ENCODE peak calls at places on chromosome 11, in nine cellular contexts. X is HCT116, N is esophagus squamous epithelium, R is IMR-90, V is stomach, I is tibial nerve, F is spleen, E is uterus, L is K562. C is an unnamed sample.
A peak's percentile ranks its signal among the peaks of the same experiment; 100 is the strongest.

GRCh38 chr11:75437966-75438659 is 5.1 kb upstream of the KLHL35 start:
- DNase-seq in N (no peak), X (no peak), R (no peak), L (no peak), E (no peak), I (no peak), F (no peak), V (no peak), C (no peak)

GRCh38 chr11:124841765-124842700 is 23.2 kb upstream of the ROBO3 start:
- DNase-seq in X (no peak), L (no peak), F (no peak), N (no peak), E (no peak), R (no peak), V (no peak), I (no peak), C (no peak)

GRCh38 chr11:5229388-5229787 is 2.5 kb upstream of the HBB start:
- DNase-seq in F (no peak), I (no peak), R (no peak), X (no peak), E (no peak), V (no peak), L (no peak), N (no peak), C (no peak)

GRCh38 chr11:118610773-118611432 is 3.5 kb downstream of the PHLDB1 start:
- DNase-seq in R (peak; percentile 66), E (peak; percentile 85), N (no peak), F (peak; percentile 95), I (peak; percentile 86), V (peak; percentile 90), X (no peak), L (peak; percentile 78), C (peak; percentile 89)

GRCh38 chr11:102396708-102397563 is 49.9 kb downstream of the BIRC2 start:
- DNase-seq in L (no peak), N (no peak), V (no peak), X (no peak), F (no peak), R (peak; percentile 24), I (no peak), E (no peak), C (no peak)

GRCh38 chr11:88508558-88508807 is 170.9 kb upstream of the CTSC start:
- DNase-seq in I (no peak), N (no peak), F (peak; percentile 51), V (no peak), L (no peak), E (no peak), R (no peak), X (no peak), C (no peak)

GRCh38 chr11:12377824-12378593 is 638 bp downstream of the PARVA start:
- DNase-seq in F (no peak), L (peak; percentile 24), R (peak; percentile 71), X (peak; percentile 75), I (peak; percentile 52), V (peak; percentile 73), N (no peak), E (peak; percentile 76), C (peak; percentile 76)

GRCh38 chr11:27718346-27718852 is 18.1 kb upstream of the BDNF start:
- DNase-seq in V (no peak), R (peak; percentile 95), E (no peak), X (peak; percentile 73), F (no peak), I (no peak), N (no peak), L (no peak), C (peak; percentile 19)

GRCh38 chr11:9405721-9406120 is 21.3 kb downstream of the IPO7 start:
- DNase-seq in E (no peak), I (no peak), X (no peak), F (no peak), L (no peak), V (no peak), N (no peak), R (peak; percentile 35), C (no peak)

GRCh38 chr11:125072210-125072960 is 9.3 kb downstream of the SLC37A2 start:
- DNase-seq in E (no peak), V (no peak), L (no peak), R (no peak), I (peak; percentile 24), X (no peak), N (no peak), F (peak; percentile 84), C (no peak)

GRCh38 chr11:21640491-21640890 is 552.4 kb upstream of the ANO5 start:
- DNase-seq in I (no peak), X (no peak), R (no peak), N (no peak), V (no peak), L (no peak), F (no peak), E (no peak), C (no peak)

GRCh38 chr11:21634491-21634890 is 558.4 kb upstream of the ANO5 start:
- DNase-seq in X (no peak), I (no peak), R (no peak), V (no peak), E (no peak), N (no peak), L (no peak), F (no peak), C (no peak)

GRCh38 chr11:21641839-21642238 is 551.0 kb upstream of the ANO5 start:
- DNase-seq in I (no peak), F (no peak), V (no peak), N (no peak), L (no peak), E (no peak), X (no peak), R (no peak), C (no peak)

GRCh38 chr11:21635359-21635758 is 557.5 kb upstream of the ANO5 start:
- DNase-seq in E (no peak), F (no peak), L (no peak), N (no peak), I (no peak), R (no peak), V (no peak), X (no peak), C (no peak)

DNA sequence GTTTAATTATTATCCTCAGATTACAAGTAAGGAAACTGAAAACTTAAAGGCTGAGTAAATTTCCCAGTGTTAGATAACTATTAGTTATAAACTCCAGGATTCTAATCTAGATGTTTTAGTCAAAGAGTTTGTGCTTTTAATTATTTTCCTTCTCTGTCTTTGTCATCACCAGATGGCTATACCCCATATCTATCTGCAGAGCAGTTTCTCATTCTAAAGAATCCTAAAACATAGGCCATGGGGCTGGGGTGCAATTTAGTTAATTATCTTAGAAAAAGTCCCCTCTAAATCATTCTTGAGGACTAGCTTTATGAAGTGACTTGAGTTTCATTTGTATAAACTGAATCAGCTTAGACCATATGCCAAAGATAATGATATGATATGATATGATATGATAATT is 556.3 kb upstream of the ANO5 start:
- DNase-seq in V (no peak), R (no peak), N (no peak), I (no peak), E (no peak), F (no peak), L (no peak), X (no peak), C (no peak)
- H3K4me1 ChIP-seq in V (no peaks in the 10 kb centered on the region), R (no peaks in the 10 kb centered on the region), N (no peaks in the 10 kb centered on the region), I (no peaks in the 10 kb centered on the region), E (no peaks in the 10 kb centered on the region), F (no peaks in the 10 kb centered on the region), L (no peaks in the 10 kb centered on the region), X (no peaks in the 10 kb centered on the region), C (no peaks in the 10 kb centered on the region)

DNA sequence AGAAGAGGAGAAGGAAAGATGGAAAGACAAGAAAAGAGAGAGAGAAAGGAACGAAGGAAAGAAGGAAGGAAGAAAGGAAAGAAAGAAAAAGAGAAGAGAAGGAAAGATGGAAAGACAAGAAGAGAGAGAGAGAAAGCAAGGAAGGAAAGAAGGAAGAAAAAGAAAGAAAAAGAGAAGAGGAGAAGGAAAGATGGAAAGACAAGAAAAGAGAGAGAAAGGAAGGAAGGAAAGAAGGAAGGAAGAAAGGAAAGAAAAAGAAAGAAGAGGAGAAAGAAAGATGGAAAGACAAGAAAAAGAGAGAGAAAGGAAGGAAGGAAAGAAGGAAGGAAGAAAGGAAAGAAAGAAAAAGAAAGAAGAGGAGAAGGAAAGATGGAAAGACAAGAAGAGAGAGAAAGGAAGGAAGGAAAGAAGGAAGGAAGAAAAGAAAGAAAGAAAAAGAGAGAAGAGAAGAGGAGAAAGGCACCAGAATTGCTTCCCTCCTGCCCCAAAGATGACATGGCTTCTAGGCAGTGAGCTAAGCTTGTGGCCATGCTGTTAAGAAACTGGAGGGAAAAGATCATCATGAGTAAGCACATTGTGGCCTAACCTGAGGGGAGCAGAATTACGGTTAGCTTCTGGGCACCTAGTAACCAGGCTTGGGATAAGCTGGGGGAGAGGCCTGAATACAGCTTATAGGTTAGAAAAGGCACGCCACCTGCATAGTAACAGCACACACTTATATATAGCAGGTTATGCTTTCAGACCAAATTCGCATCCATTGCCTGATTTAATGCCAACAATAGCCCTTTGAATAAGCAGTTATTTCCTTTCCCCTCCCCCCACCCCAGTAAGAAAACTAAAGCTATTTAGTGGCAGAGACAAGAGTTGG is 2.3 kb upstream of the ST3GAL4 start:
- DNase-seq in E (no peak), V (no peak), I (no peak), L (peak; percentile 52), R (peak; percentile 75), N (no peak), X (no peak), F (peak; percentile 20), C (no peak)
- TF ChIP-seq POLR2A in E (no peak), V (no peak), I (no peak), L (peak; percentile 66), R (no peak), N (no peak), X (no peak), F (no peak), C (no peak)

GRCh38 chr11:3867209-3868071 is 12.0 kb downstream of the STIM1 start:
- DNase-seq in E (no peak), N (no peak), F (no peak), V (peak; percentile 35), I (no peak), X (no peak), R (no peak), L (peak; percentile 61), C (peak; percentile 58)

GRCh38 chr11:3861698-3862097 is 6.2 kb downstream of the STIM1 start:
- DNase-seq in V (no peak), I (no peak), N (no peak), F (no peak), X (no peak), E (no peak), R (no peak), L (no peak), C (no peak)

GRCh38 chr11:3866836-3867208 is 11.4 kb downstream of the STIM1 start:
- DNase-seq in R (no peak), N (no peak), I (no peak), V (no peak), F (no peak), E (no peak), L (no peak), X (no peak), C (no peak)

GRCh38 chr11:3865388-3866193 is 10.1 kb downstream of the STIM1 start:
- DNase-seq in V (no peak), R (peak; percentile 76), F (no peak), L (no peak), N (no peak), E (no peak), I (no peak), X (no peak), C (no peak)

GRCh38 chr11:3866206-3866605 is 10.7 kb downstream of the STIM1 start:
- DNase-seq in V (peak; percentile 29), E (no peak), R (no peak), F (peak; percentile 81), N (no peak), I (no peak), X (no peak), L (no peak), C (no peak)
- H3K4me1 ChIP-seq in V (peaks cover 40% of the 10 kb centered on the region), E (peaks cover 4% of the 10 kb centered on the region), R (peaks cover 18% of the 10 kb centered on the region), F (peaks cover 57% of the 10 kb centered on the region), N (peaks cover 41% of the 10 kb centered on the region), I (peaks cover 4% of the 10 kb centered on the region), X (peaks cover 7% of the 10 kb centered on the region), L (peaks cover 74% of the 10 kb centered on the region), C (peaks cover 42% of the 10 kb centered on the region)

GRCh38 chr11:45036733-45037132 is 86.0 kb upstream of the TP53I11 start:
- DNase-seq in R (no peak), X (no peak), E (no peak), I (no peak), V (no peak), F (no peak), N (no peak), L (no peak), C (no peak)
- TF ChIP-seq POLR2A in R (no peak), X (no peak), E (no peak), I (no peak), V (no peak), F (no peak), N (no peak), L (no peak), C (no peak)

C was measured in testis.